ENCODE peak calls at places on chromosomes 12 and 14, in four cellular contexts. A is kidney epithelial cell, Z is pancreas, M is fibroblast of pulmonary artery. O is an unnamed sample.
A peak's percentile ranks its signal among the peaks of the same experiment; 100 is the strongest.

GRCh38 chr14:71908141-71908540 is 24.1 kb upstream of the RGS6 start:
- DNase-seq in Z (no peak), A (peak; percentile 19), M (no peak), O (no peak)

GRCh38 chr12:132288516-132289188 is 40.7 kb downstream of the GALNT9 start:
- DNase-seq in M (no peak), A (no peak), Z (peak; percentile 41), O (no peak)

GRCh38 chr12:3158851-3159465 is 81.8 kb downstream of the TSPAN9 start:
- DNase-seq in Z (no peak), M (peak; percentile 53), A (no peak), O (peak; percentile 66)

GRCh38 chr12:57769594-57769993 is 2.3 kb downstream of the METTL1 start:
- DNase-seq in Z (no peak), M (no peak), A (no peak), O (no peak)

GRCh38 chr14:57389646-57390036 is 745 bp upstream of the NAA30 start:
- DNase-seq in A (no peak), Z (no peak), M (no peak), O (no peak)

GRCh38 chr12:107449891-107450290 is 235.7 kb upstream of the PWP1 start:
- DNase-seq in M (no peak), Z (no peak), A (no peak), O (no peak)

GRCh38 chr12:45988259-45988658 is 2.1 kb downstream of the SCAF11 start:
- DNase-seq in A (no peak), M (no peak), Z (no peak), O (no peak)

GRCh38 chr14:23121401-23121800 is 2.3 kb upstream of the CEBPE start:
- DNase-seq in Z (no peak), M (peak; percentile 87), A (peak; percentile 55), O (peak; percentile 44)

GRCh38 chr14:30482270-30482669 is 76.7 kb upstream of the G2E3 start:
- DNase-seq in A (no peak), Z (no peak), M (no peak), O (no peak)

GRCh38 chr14:55129086-55129427 is at the start of gene LGALS3:
- DNase-seq in M (peak; percentile 64), Z (peak; percentile 85), A (no peak), O (peak; percentile 45)

GRCh38 chr12:111409403-111410228 is 3.9 kb downstream of the SH2B3 start:
- DNase-seq in A (no peak), Z (peak; percentile 76), M (peak; percentile 78), O (peak; percentile 89)

GRCh38 chr14:76488551-76488950 is 112.6 kb downstream of the ESRRB start:
- DNase-seq in M (no peak), Z (no peak), A (no peak), O (no peak)

GRCh38 chr12:71626098-71626497 is 37.5 kb downstream of the ZFC3H1 start:
- DNase-seq in M (peak; percentile 21), A (no peak), Z (no peak), O (no peak)

GRCh38 chr14:54600685-54601084 is 33.8 kb downstream of the SAMD4A start:
- DNase-seq in M (peak; percentile 63), Z (no peak), A (no peak), O (peak; percentile 60)

GRCh38 chr12:101697930-101698781 is 716 bp downstream of the CHPT1 start:
- DNase-seq in Z (peak; percentile 85), A (no peak), M (peak; percentile 31), O (peak; percentile 43)

GRCh38 chr12:1800646-1801284 is 19.6 kb upstream of the LRTM2 start:
- DNase-seq in Z (peak; percentile 57), A (no peak), M (no peak), O (peak; percentile 66)

GRCh38 chr14:92568621-92569479 is 55.3 kb downstream of the RIN3 start:
- DNase-seq in M (no peak), A (no peak), Z (no peak), O (peak; percentile 73)

GRCh38 chr14:100770046-100770445 is 43.4 kb downstream of the DLK1 start:
- DNase-seq in A (no peak), M (no peak), Z (no peak), O (no peak)

GRCh38 chr12:124837958-124838803 is 25.5 kb downstream of the SCARB1 start:
- DNase-seq in Z (no peak), A (peak; percentile 81), M (peak; percentile 98), O (peak; percentile 97)

GRCh38 chr12:20490213-20490612 is 121.9 kb downstream of the PDE3A start:
- DNase-seq in A (no peak), Z (no peak), M (peak; percentile 60), O (peak; percentile 82)

GRCh38 chr12:60333461-60333860 is 737.6 kb downstream of the SLC16A7 start:
- DNase-seq in Z (no peak), M (no peak), A (no peak), O (peak; percentile 43)

GRCh38 chr12:92597997-92598396 is 104.8 kb upstream of the PLEKHG7 start:
- DNase-seq in Z (no peak), M (peak; percentile 62), A (no peak), O (no peak)

GRCh38 chr14:66137076-66137475 is 349.1 kb upstream of the CCDC196 start:
- DNase-seq in A (no peak), M (no peak), Z (no peak), O (no peak)

GRCh38 chr14:68147331-68147730 is 327.8 kb downstream of the RAD51B start:
- DNase-seq in M (peak; percentile 31), Z (no peak), A (no peak), O (peak; percentile 24)

GRCh38 chr12:123807002-123807401 is 44.9 kb downstream of the DNAH10 start:
- DNase-seq in M (no peak), Z (no peak), A (no peak), O (no peak)

GRCh38 chr12:123799227-123799626 is 37.1 kb downstream of the DNAH10 start:
- DNase-seq in A (no peak), M (no peak), Z (no peak), O (no peak)

GRCh38 chr12:123805119-123805518 is 43.0 kb downstream of the DNAH10 start:
- DNase-seq in M (no peak), A (no peak), Z (no peak), O (no peak)

GRCh38 chr12:123798518-123798917 is 36.4 kb downstream of the DNAH10 start:
- DNase-seq in Z (no peak), M (no peak), A (no peak), O (no peak)

DNA sequence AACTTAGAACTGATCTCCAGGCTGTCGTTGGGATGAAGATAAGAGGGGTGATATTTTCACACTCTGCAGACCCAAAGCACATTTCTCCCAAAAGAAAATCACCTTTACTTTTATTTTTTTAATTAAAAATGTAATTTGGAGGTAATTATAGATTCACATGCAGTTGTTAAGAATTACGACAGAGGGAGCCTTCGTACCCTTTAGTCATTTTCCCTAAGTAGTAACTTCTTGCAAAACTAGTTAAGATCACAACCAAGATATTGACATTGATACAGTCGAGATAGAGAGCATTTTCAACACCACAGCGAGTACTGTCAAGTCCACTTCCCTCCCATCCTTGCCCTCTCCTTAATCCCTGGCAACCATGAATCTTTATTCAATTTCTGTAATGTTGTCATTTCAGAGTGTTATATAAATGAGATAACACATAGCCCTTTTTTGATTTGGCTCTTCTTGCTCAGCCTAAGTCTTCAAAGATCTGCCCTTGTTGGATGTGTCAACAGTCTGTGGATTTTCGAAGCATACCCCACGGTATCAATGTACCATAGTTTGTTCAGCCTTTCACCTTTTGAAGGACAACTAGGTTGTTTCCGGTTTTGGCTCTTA is 39.6 kb downstream of the DNAH10 start:
- DNase-seq in M (peak; percentile 42), Z (no peak), A (no peak), O (peak; percentile 24)
- TF ChIP-seq CTCF in M (peak; percentile 44), Z (no peak), A (peak; percentile 26), O (peak; percentile 42)

DNA sequence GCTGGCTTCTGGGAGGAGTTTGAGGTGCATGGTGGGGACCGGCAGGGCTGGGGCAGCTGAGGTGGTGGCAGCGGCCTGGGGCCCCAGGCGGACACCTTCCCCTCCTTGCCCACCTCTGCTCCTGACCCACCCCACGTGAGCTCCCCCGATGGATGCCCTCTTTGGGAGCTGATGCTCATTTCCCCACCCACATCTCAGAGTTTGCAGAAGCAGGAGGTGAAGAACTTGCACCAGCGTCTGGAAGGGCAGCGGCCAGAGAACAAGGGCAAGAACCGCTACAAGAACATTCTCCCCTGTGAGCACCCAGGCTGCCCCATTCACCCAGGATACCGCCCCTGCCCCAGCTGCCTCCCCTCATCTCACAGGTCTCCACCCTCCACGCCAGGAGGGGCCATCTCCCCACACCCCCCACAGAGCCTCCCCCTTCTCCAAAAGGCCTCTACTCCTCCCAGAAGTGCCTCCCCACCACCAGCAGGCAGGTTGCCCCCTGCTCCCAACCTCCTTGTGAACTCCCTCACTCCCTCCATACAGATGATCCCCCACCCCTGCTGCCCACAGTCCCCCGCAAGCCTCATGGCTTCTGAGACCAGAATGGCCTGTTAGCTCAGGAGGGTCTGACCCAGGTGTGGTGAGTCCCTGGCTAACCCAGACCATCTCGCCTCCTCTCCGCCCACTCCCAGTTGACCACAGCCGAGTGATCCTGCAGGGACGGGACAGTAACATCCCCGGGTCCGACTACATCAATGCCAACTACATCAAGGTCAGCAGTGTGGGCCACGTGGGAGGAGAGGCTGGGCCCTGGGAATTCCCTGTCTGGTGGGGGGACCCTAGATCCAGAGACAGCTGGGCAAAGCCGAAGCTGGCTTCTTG is 4.5 kb downstream of the PTPN6 start:
- DNase-seq in A (no peak), Z (peak; percentile 44), M (no peak), O (no peak)
- H3K4me3 ChIP-seq in A (no peak overlapping the region), Z (no peak overlapping the region), M (no peak overlapping the region), O (no peak overlapping the region)

GRCh38 chr12:105775351-105775750 is 363.4 kb downstream of the NUAK1 start:
- DNase-seq in M (peak; percentile 72), Z (no peak), A (peak; percentile 10), O (peak; percentile 54)
- TF ChIP-seq CTCF in M (peak; percentile 30), Z (no peak), A (no peak), O (peak; percentile 19)

GRCh38 chr14:70812124-70812818 is 3.0 kb upstream of the MAP3K9 start:
- DNase-seq in M (no peak), A (no peak), Z (no peak), O (no peak)

GRCh38 chr14:70811578-70811977 is 2.3 kb upstream of the MAP3K9 start:
- DNase-seq in M (no peak), A (no peak), Z (no peak), O (no peak)

GRCh38 chr14:70809238-70810214 is at the start of gene MAP3K9:
- DNase-seq in M (peak; percentile 33), Z (peak; percentile 99), A (peak; percentile 91), O (peak; percentile 25)

GRCh38 chr14:70810621-70811020 is 1.3 kb upstream of the MAP3K9 start:
- DNase-seq in M (no peak), Z (no peak), A (no peak), O (no peak)

GRCh38 chr14:70811065-70811464 is 1.8 kb upstream of the MAP3K9 start:
- DNase-seq in A (no peak), Z (no peak), M (no peak), O (no peak)
- H3K4me3 ChIP-seq in A (peak overlapping the region; percentile 90), Z (no peak overlapping the region), M (no peak overlapping the region), O (no peak overlapping the region)

DNA sequence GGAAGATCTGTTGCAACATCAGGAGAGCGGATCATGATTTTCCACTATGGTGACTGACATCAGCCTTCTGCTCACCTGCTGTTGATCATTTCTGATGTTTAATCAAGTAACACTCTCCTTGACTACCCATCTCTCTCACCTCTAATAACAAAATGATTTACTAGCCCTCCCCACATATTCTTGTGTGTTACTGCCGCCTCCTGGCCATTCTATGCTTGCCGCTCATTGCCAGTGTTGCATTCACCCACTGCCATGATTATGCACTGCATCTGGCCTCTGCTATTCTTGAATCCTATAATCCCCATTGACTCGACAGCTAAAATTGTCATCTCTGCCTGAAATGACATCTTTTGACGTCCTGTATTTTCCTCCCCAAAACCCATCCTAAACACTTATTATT is 113.8 kb downstream of the RERGL start:
- DNase-seq in A (no peak), M (no peak), Z (no peak), O (peak; percentile 38)
- TF ChIP-seq CTCF in A (peak; percentile 32), M (no peak), Z (no peak), O (peak; percentile 43)